ENCODE peak calls at places on chromosomes 4 and X, in five cellular contexts. F is GM03348, M is T-helper 2 cell, K is A549, R is brain microvascular endothelial cell. B is an unnamed sample.

GRCh38 chrX:85084770-85085393 is 81.2 kb downstream of the APOOL start:
- DNase-seq in F (peak; percentile 14), M (no peak), K (peak; percentile 37), R (peak; percentile 54), B (peak; percentile 12)

GRCh38 chr4:152937535-152938236 is 1.6 kb downstream of the FHDC1 start:
- DNase-seq in K (peak; percentile 14), R (no peak), M (no peak), F (peak; percentile 67), B (peak; percentile 23)

GRCh38 chrX:107691024-107691448 is 62.7 kb downstream of the PRPS1 start:
- DNase-seq in R (no peak), K (no peak), M (no peak), F (no peak), B (no peak)

GRCh38 chrX:49278081-49278480 is 8.5 kb downstream of the PPP1R3F start:
- DNase-seq in K (no peak), R (no peak), F (no peak), M (no peak), B (no peak)

GRCh38 chrX:148530464-148531077 is 30.2 kb downstream of the AFF2 start:
- DNase-seq in K (peak; percentile 29), R (peak; percentile 18), M (no peak), F (no peak), B (peak; percentile 8)

GRCh38 chr4:70505152-70505748 is 13.1 kb upstream of the AMTN start:
- DNase-seq in K (peak; percentile 44), M (peak; percentile 10), R (peak; percentile 51), F (peak; percentile 69), B (peak; percentile 65)

GRCh38 chrX:110302975-110303374 is 14.9 kb downstream of the AMMECR1 start:
- DNase-seq in R (no peak), K (no peak), M (no peak), F (no peak), B (no peak)

GRCh38 chr4:67436742-67437141 is 108.6 kb downstream of the CENPC start:
- DNase-seq in M (no peak), F (no peak), K (no peak), R (no peak), B (no peak)

GRCh38 chr4:62162606-62163005 is 962.5 kb downstream of the ADGRL3 start:
- DNase-seq in M (no peak), K (no peak), F (no peak), R (no peak), B (no peak)

GRCh38 chrX:151789179-151789800 is 54.7 kb downstream of the CNGA2 start:
- DNase-seq in R (peak; percentile 94), M (no peak), K (peak; percentile 45), F (peak; percentile 80), B (peak; percentile 75)

GRCh38 chr4:83486457-83487129 is 1.7 kb upstream of the ABRAXAS1 start:
- DNase-seq in F (no peak), M (no peak), K (no peak), R (no peak), B (no peak)